ENCODE peak calls at places on chromosomes 2 and 18, in seven cellular contexts. D is dermis blood vessel endothelial cell, L is T-helper 17 cell, V is frontal cortex, S is dorsolateral prefrontal cortex, B is NCI-H1436, A is HuH-7.5. N is an unnamed sample.

GRCh38 chr2:100812573-100812972 is 7.4 kb upstream of the NPAS2 start:
- DNase-seq in D (no peak), L (no peak), V (no peak), S (no peak), B (no peak), A (no peak), N (no peak)

GRCh38 chr2:98806266-98806697 is 75.3 kb upstream of the MGAT4A start:
- DNase-seq in D (peak; percentile 60), L (no peak), V (no peak), S (peak; percentile 44), B (no peak), A (no peak), N (peak; percentile 73)

GRCh38 chr18:2961828-2962227 is 51.1 kb downstream of the LPIN2 start:
- DNase-seq in D (peak; percentile 23), L (no peak), V (no peak), S (no peak), B (no peak), A (no peak), N (peak; percentile 70)

GRCh38 chr2:75564026-75564688 is 3.4 kb upstream of the EVA1A start:
- DNase-seq in D (no peak), L (no peak), V (no peak), S (no peak), B (no peak), A (no peak), N (no peak)

GRCh38 chr2:168528016-168528415 is 71.9 kb downstream of the CERS6 start:
- DNase-seq in D (no peak), L (no peak), V (no peak), S (no peak), B (no peak), A (no peak), N (no peak)

GRCh38 chr18:63997041-63997440 is 27.2 kb downstream of the SERPINB8 start:
- DNase-seq in D (no peak), L (no peak), V (no peak), S (no peak), B (no peak), A (no peak), N (peak; percentile 6)

GRCh38 chr2:158717366-158718195 is 77.5 kb upstream of the DAPL1 start:
- DNase-seq in D (peak; percentile 76), L (no peak), V (no peak), S (no peak), B (no peak), A (no peak), N (no peak)

GRCh38 chr18:32552421-32553030 is 81.8 kb upstream of the GAREM1 start:
- DNase-seq in D (peak; percentile 85), L (no peak), V (peak; percentile 47), S (no peak), B (peak; percentile 75), A (peak; percentile 46), N (peak; percentile 74)

GRCh38 chr2:54899576-54900200 is 150.6 kb downstream of the RTN4 start:
- DNase-seq in D (peak; percentile 64), L (no peak), V (peak; percentile 15), S (no peak), B (peak; percentile 2), A (peak; percentile 19), N (peak; percentile 64)